ENCODE peak calls at places on chromosomes 6 and 20, in five cellular contexts. One of them, this sample, is unnamed.

GRCh38 chr20:8860011-8860495 is 208.8 kb upstream of the PLCB4 start:
- DNase-seq in right lobe of liver: no peak
- DNase-seq in lung: no peak
- DNase-seq in DMS79: no peak
- DNase-seq in GF-D8: no peak
- DNase-seq in this sample: no peak

GRCh38 chr6:14310955-14311354 is 193.4 kb downstream of the CD83 start:
- DNase-seq in right lobe of liver: no peak
- DNase-seq in lung: peak; percentile 54
- DNase-seq in DMS79: no peak
- DNase-seq in GF-D8: no peak
- DNase-seq in this sample: no peak

GRCh38 chr6:188821-189655 is 103.2 kb upstream of the DUSP22 start:
- DNase-seq in right lobe of liver: peak; percentile 85
- DNase-seq in lung: peak; percentile 86
- DNase-seq in DMS79: no peak
- DNase-seq in GF-D8: peak; percentile 23
- DNase-seq in this sample: peak; percentile 69

GRCh38 chr20:58236612-58237317 is 8.3 kb upstream of the ANKRD60 start:
- DNase-seq in right lobe of liver: peak; percentile 78
- DNase-seq in lung: peak; percentile 74
- DNase-seq in DMS79: peak; percentile 54
- DNase-seq in GF-D8: peak; percentile 20
- DNase-seq in this sample: peak; percentile 94

GRCh38 chr6:30942338-30943060 is 1.7 kb downstream of the MUCL3 start:
- DNase-seq in right lobe of liver: no peak
- DNase-seq in lung: peak; percentile 94
- DNase-seq in DMS79: no peak
- DNase-seq in GF-D8: no peak
- DNase-seq in this sample: peak; percentile 60

GRCh38 chr20:46650575-46651090 is 626 bp downstream of the SLC13A3 start:
- DNase-seq in right lobe of liver: no peak
- DNase-seq in lung: no peak
- DNase-seq in DMS79: no peak
- DNase-seq in GF-D8: no peak
- DNase-seq in this sample: no peak

GRCh38 chr20:46915580-46916243 is 21.1 kb downstream of the EYA2 start:
- DNase-seq in right lobe of liver: no peak
- DNase-seq in lung: no peak
- DNase-seq in DMS79: no peak
- DNase-seq in GF-D8: no peak
- DNase-seq in this sample: no peak

GRCh38 chr6:41191569-41191968 is 9.4 kb downstream of the TREML2 start:
- DNase-seq in right lobe of liver: no peak
- DNase-seq in lung: no peak
- DNase-seq in DMS79: no peak
- DNase-seq in GF-D8: no peak
- DNase-seq in this sample: no peak

GRCh38 chr6:13648850-13649249 is 33.7 kb downstream of the NOL7 start:
- DNase-seq in right lobe of liver: no peak
- DNase-seq in lung: no peak
- DNase-seq in DMS79: no peak
- DNase-seq in GF-D8: no peak
- DNase-seq in this sample: no peak

GRCh38 chr6:97705568-97705967 is 422.6 kb upstream of the MMS22L start:
- DNase-seq in right lobe of liver: no peak
- DNase-seq in lung: no peak
- DNase-seq in DMS79: no peak
- DNase-seq in GF-D8: no peak
- DNase-seq in this sample: no peak

GRCh38 chr6:130681028-130681427 is 146.2 kb upstream of the SMLR1 start:
- DNase-seq in right lobe of liver: no peak
- DNase-seq in lung: no peak
- DNase-seq in DMS79: no peak
- DNase-seq in GF-D8: no peak
- DNase-seq in this sample: no peak

GRCh38 chr6:110731196-110731595 is 84.1 kb downstream of the CDK19 start:
- DNase-seq in right lobe of liver: no peak
- DNase-seq in lung: no peak
- DNase-seq in DMS79: no peak
- DNase-seq in GF-D8: no peak
- DNase-seq in this sample: no peak

GRCh38 chr6:139914910-139915309 is 540.5 kb upstream of the CITED2 start:
- DNase-seq in right lobe of liver: no peak
- DNase-seq in lung: no peak
- DNase-seq in DMS79: no peak
- DNase-seq in GF-D8: no peak
- DNase-seq in this sample: no peak

GRCh38 chr6:26520088-26520839 is 17.9 kb upstream of the HMGN4 start:
- DNase-seq in right lobe of liver: peak; percentile 67
- DNase-seq in lung: no peak
- DNase-seq in DMS79: no peak
- DNase-seq in GF-D8: peak; percentile 65
- DNase-seq in this sample: peak; percentile 69

GRCh38 chr6:36098920-36099647 is 31.2 kb upstream of the MAPK13 start:
- DNase-seq in right lobe of liver: no peak
- DNase-seq in lung: no peak
- DNase-seq in DMS79: no peak
- DNase-seq in GF-D8: peak; percentile 43
- DNase-seq in this sample: no peak

GRCh38 chr20:15039088-15039762 is 701.8 kb upstream of the FLRT3 start:
- DNase-seq in right lobe of liver: no peak
- DNase-seq in lung: peak; percentile 49
- DNase-seq in DMS79: no peak
- DNase-seq in GF-D8: no peak
- DNase-seq in this sample: no peak

GRCh38 chr6:11217360-11218076 is 14.9 kb downstream of the NEDD9 start:
- DNase-seq in right lobe of liver: no peak
- DNase-seq in lung: peak; percentile 67
- DNase-seq in DMS79: peak; percentile 17
- DNase-seq in GF-D8: no peak
- DNase-seq in this sample: no peak

GRCh38 chr6:149717588-149718458 is at the start of gene LATS1:
- DNase-seq in right lobe of liver: peak; percentile 96
- DNase-seq in lung: peak; percentile 91
- DNase-seq in DMS79: peak; percentile 60
- DNase-seq in GF-D8: peak; percentile 41
- DNase-seq in this sample: peak; percentile 91

GRCh38 chr6:101711518-101711917 is 318.0 kb downstream of the GRIK2 start:
- DNase-seq in right lobe of liver: no peak
- DNase-seq in lung: no peak
- DNase-seq in DMS79: no peak
- DNase-seq in GF-D8: no peak
- DNase-seq in this sample: no peak

GRCh38 chr6:53581161-53581560 is 36.3 kb upstream of the GCLC start:
- DNase-seq in right lobe of liver: no peak
- DNase-seq in lung: no peak
- DNase-seq in DMS79: no peak
- DNase-seq in GF-D8: no peak
- DNase-seq in this sample: no peak

GRCh38 chr6:82056567-82056966 is 191.0 kb downstream of the IBTK start:
- DNase-seq in right lobe of liver: no peak
- DNase-seq in lung: no peak
- DNase-seq in DMS79: no peak
- DNase-seq in GF-D8: no peak
- DNase-seq in this sample: no peak

GRCh38 chr6:85404497-85405174 is 45.2 kb upstream of the NT5E start:
- DNase-seq in right lobe of liver: no peak
- DNase-seq in lung: no peak
- DNase-seq in DMS79: no peak
- DNase-seq in GF-D8: no peak
- DNase-seq in this sample: peak; percentile 43

GRCh38 chr6:105109955-105110650 is 69.7 kb downstream of the POPDC3 start:
- DNase-seq in right lobe of liver: no peak
- DNase-seq in lung: no peak
- DNase-seq in DMS79: no peak
- DNase-seq in GF-D8: no peak
- DNase-seq in this sample: no peak

GRCh38 chr6:24255676-24256075 is 102.2 kb downstream of the DCDC2 start:
- DNase-seq in right lobe of liver: no peak
- DNase-seq in lung: no peak
- DNase-seq in DMS79: no peak
- DNase-seq in GF-D8: no peak
- DNase-seq in this sample: no peak

GRCh38 chr20:9918360-9918759 is 79.5 kb upstream of the PAK5 start:
- DNase-seq in right lobe of liver: no peak
- DNase-seq in lung: no peak
- DNase-seq in DMS79: no peak
- DNase-seq in GF-D8: no peak
- DNase-seq in this sample: no peak

GRCh38 chr6:168370310-168370991 is 50.9 kb upstream of the DACT2 start:
- DNase-seq in right lobe of liver: peak; percentile 76
- DNase-seq in lung: peak; percentile 74
- DNase-seq in DMS79: no peak
- DNase-seq in GF-D8: no peak
- DNase-seq in this sample: peak; percentile 54

GRCh38 chr6:56835612-56836011 is 119.3 kb upstream of the BEND6 start:
- DNase-seq in right lobe of liver: no peak
- DNase-seq in lung: no peak
- DNase-seq in DMS79: no peak
- DNase-seq in GF-D8: no peak
- DNase-seq in this sample: no peak

GRCh38 chr6:11213305-11214106 is 19.0 kb downstream of the NEDD9 start:
- DNase-seq in right lobe of liver: no peak
- DNase-seq in lung: no peak
- DNase-seq in DMS79: no peak
- DNase-seq in GF-D8: no peak
- DNase-seq in this sample: no peak

GRCh38 chr6:49506569-49507111 is 6.9 kb downstream of the GLYATL3 start:
- DNase-seq in right lobe of liver: no peak
- DNase-seq in lung: no peak
- DNase-seq in DMS79: no peak
- DNase-seq in GF-D8: no peak
- DNase-seq in this sample: peak; percentile 31

GRCh38 chr20:4780245-4780644 is 58.5 kb downstream of the PRND start:
- DNase-seq in right lobe of liver: no peak
- DNase-seq in lung: no peak
- DNase-seq in DMS79: no peak
- DNase-seq in GF-D8: no peak
- DNase-seq in this sample: no peak

GRCh38 chr6:147063469-147064031 is 140.7 kb upstream of the STXBP5 start:
- DNase-seq in right lobe of liver: no peak
- DNase-seq in lung: no peak
- DNase-seq in DMS79: no peak
- DNase-seq in GF-D8: no peak
- DNase-seq in this sample: no peak

GRCh38 chr6:73728548-73729205 is 32.7 kb downstream of the CD109 start:
- DNase-seq in right lobe of liver: no peak
- DNase-seq in lung: no peak
- DNase-seq in DMS79: no peak
- DNase-seq in GF-D8: no peak
- DNase-seq in this sample: no peak

GRCh38 chr6:75128881-75129570 is 76.8 kb downstream of the COL12A1 start:
- DNase-seq in right lobe of liver: no peak
- DNase-seq in lung: no peak
- DNase-seq in DMS79: no peak
- DNase-seq in GF-D8: no peak
- DNase-seq in this sample: no peak

GRCh38 chr20:12321746-12322145 is 404.1 kb downstream of the BTBD3 start:
- DNase-seq in right lobe of liver: no peak
- DNase-seq in lung: no peak
- DNase-seq in DMS79: no peak
- DNase-seq in GF-D8: no peak
- DNase-seq in this sample: no peak

GRCh38 chr6:134035823-134036296 is 16.6 kb downstream of the SLC2A12 start:
- DNase-seq in right lobe of liver: no peak
- DNase-seq in lung: no peak
- DNase-seq in DMS79: peak; percentile 47
- DNase-seq in GF-D8: no peak
- DNase-seq in this sample: no peak

GRCh38 chr6:72374864-72375263 is 247.0 kb upstream of the KCNQ5 start:
- DNase-seq in right lobe of liver: no peak
- DNase-seq in lung: no peak
- DNase-seq in DMS79: no peak
- DNase-seq in GF-D8: no peak
- DNase-seq in this sample: no peak

This sample was measured in pancreas.